ENCODE peak calls at places on chromosomes 4 and X, in six cellular contexts. F is A549, W is HepG2, U is GM12878, J is endothelial cell of umbilical vein, C is K562. S is an unnamed sample.

GRCh38 chr4:124202106-124202505 is 510.4 kb downstream of the ANKRD50 start:
- DNase-seq in F (no peak), W (no peak), U (no peak), J (no peak), C (no peak), S (no peak)

GRCh38 chr4:36274158-36274557 is 7.3 kb upstream of the DTHD1 start:
- DNase-seq in F (no peak), W (no peak), U (no peak), J (no peak), C (no peak), S (no peak)

GRCh38 chr4:173505924-173506779 is 23.9 kb downstream of the HAND2 start:
- DNase-seq in F (peak), W (peak), U (peak), J (peak), C (peak), S (peak)

GRCh38 chr4:139027771-139028170 is 12.2 kb downstream of the NOCT start:
- DNase-seq in F (no peak), W (no peak), U (no peak), J (peak), C (no peak), S (no peak)

GRCh38 chrX:150051096-150051495 is 112.8 kb upstream of the EOLA2 start:
- DNase-seq in F (no peak), W (no peak), U (no peak), J (no peak), C (no peak), S (no peak)

GRCh38 chrX:150533863-150534262 is 34.6 kb upstream of the MTM1 start:
- DNase-seq in F (no peak), W (no peak), U (no peak), J (no peak), C (peak), S (peak)

GRCh38 chr4:185020293-185020808 is 2.1 kb downstream of the HELT start:
- DNase-seq in F (no peak), W (no peak), U (no peak), J (no peak), C (no peak), S (no peak)

GRCh38 chr4:83054928-83055327 is 19.9 kb downstream of the COPS4 start:
- DNase-seq in F (no peak), W (no peak), U (no peak), J (peak), C (no peak), S (peak)

GRCh38 chrX:106927023-106927422 is 6.8 kb downstream of the CLDN2 start:
- DNase-seq in F (no peak), W (no peak), U (no peak), J (no peak), C (no peak), S (no peak)

GRCh38 chr4:16222957-16223527 is 3.2 kb downstream of the TAPT1 start:
- DNase-seq in F (no peak), W (peak), U (no peak), J (no peak), C (no peak), S (no peak)

GRCh38 chrX:45758319-45758718 is 557.6 kb upstream of the DIPK2B start:
- DNase-seq in F (no peak), W (no peak), U (peak), J (peak), C (no peak), S (peak)

GRCh38 chrX:50812995-50813842 is 775 bp downstream of the SHROOM4 start:
- DNase-seq in F (peak), W (no peak), U (no peak), J (peak), C (no peak), S (peak)

GRCh38 chr4:94507708-94508107 is 56.0 kb downstream of the PDLIM5 start:
- DNase-seq in F (no peak), W (peak), U (no peak), J (peak), C (peak), S (peak)

GRCh38 chr4:48268956-48269860 is at the start of gene TEC:
- DNase-seq in F (peak), W (no peak), U (no peak), J (peak), C (peak), S (peak)

GRCh38 chr4:87986508-87986907 is 11.0 kb downstream of the SPP1 start:
- DNase-seq in F (no peak), W (no peak), U (no peak), J (no peak), C (no peak), S (no peak)

GRCh38 chr4:101708640-101709039 is 81.9 kb upstream of the BANK1 start:
- DNase-seq in F (no peak), W (no peak), U (no peak), J (no peak), C (no peak), S (no peak)

GRCh38 chr4:182835006-182835740 is 82.0 kb downstream of the DCTD start:
- DNase-seq in F (no peak), W (no peak), U (no peak), J (no peak), C (no peak), S (no peak)

GRCh38 chr4:181597766-181598165 is 645.4 kb upstream of the TENM3 start:
- DNase-seq in F (no peak), W (no peak), U (no peak), J (no peak), C (no peak), S (no peak)

GRCh38 chrX:108712886-108713285 is 23.5 kb downstream of the IRS4 start:
- DNase-seq in F (no peak), W (peak), U (no peak), J (no peak), C (no peak), S (no peak)

GRCh38 chrX:40671126-40671525 is 23.8 kb upstream of the CXorf38 start:
- DNase-seq in F (no peak), W (no peak), U (no peak), J (no peak), C (no peak), S (no peak)

GRCh38 chr4:8837181-8837811 is 34.3 kb downstream of the HMX1 start:
- DNase-seq in F (no peak), W (no peak), U (no peak), J (no peak), C (no peak), S (no peak)

GRCh38 chr4:81738891-81739290 is 267.2 kb upstream of the RASGEF1B start:
- DNase-seq in F (no peak), W (no peak), U (no peak), J (no peak), C (no peak), S (no peak)

GRCh38 chr4:83569967-83570366 is 34.1 kb downstream of the GPAT3 start:
- DNase-seq in F (no peak), W (no peak), U (no peak), J (no peak), C (no peak), S (peak)

GRCh38 chr4:5037553-5038551 is 13.4 kb upstream of the STK32B start:
- DNase-seq in F (peak), W (peak), U (no peak), J (peak), C (peak), S (peak)

GRCh38 chr4:151675366-151676060 is 85.3 kb downstream of the GATB start:
- DNase-seq in F (no peak), W (no peak), U (no peak), J (no peak), C (no peak), S (no peak)

GRCh38 chrX:38717871-38718270 is 83.4 kb upstream of the MID1IP1 start:
- DNase-seq in F (peak), W (peak), U (no peak), J (peak), C (peak), S (peak)

GRCh38 chrX:49309401-49309981 is 6.0 kb downstream of the GAGE10 start:
- DNase-seq in F (no peak), W (no peak), U (no peak), J (peak), C (no peak), S (no peak)

GRCh38 chrX:47991263-47992092 is 12.3 kb downstream of the ZNF182 start:
- DNase-seq in F (no peak), W (no peak), U (no peak), J (no peak), C (no peak), S (peak)

GRCh38 chr4:113840850-113841249 is 79.3 kb upstream of the CAMK2D start:
- DNase-seq in F (no peak), W (no peak), U (no peak), J (no peak), C (no peak), S (no peak)

GRCh38 chr4:152106781-152107321 is 346.0 kb upstream of the GATB start:
- DNase-seq in F (no peak), W (no peak), U (no peak), J (no peak), C (no peak), S (no peak)

GRCh38 chr4:106707776-106708603 is 328.1 kb downstream of the DKK2 start:
- DNase-seq in F (no peak), W (no peak), U (no peak), J (peak), C (no peak), S (peak)

GRCh38 chr4:56626963-56627362 is 54.1 kb downstream of the HOPX start:
- DNase-seq in F (no peak), W (peak), U (no peak), J (peak), C (no peak), S (peak)

GRCh38 chr4:138438608-138439007 is 196.5 kb upstream of the SLC7A11 start:
- DNase-seq in F (no peak), W (no peak), U (no peak), J (no peak), C (peak), S (no peak)

GRCh38 chr4:31290836-31291235 is 570.7 kb downstream of the PCDH7 start:
- DNase-seq in F (no peak), W (no peak), U (peak), J (no peak), C (no peak), S (no peak)
- H3K4me3 ChIP-seq in F (no peak), W (no peak), U (peak), J (no peak), C (no peak), S (no peak)

DNA sequence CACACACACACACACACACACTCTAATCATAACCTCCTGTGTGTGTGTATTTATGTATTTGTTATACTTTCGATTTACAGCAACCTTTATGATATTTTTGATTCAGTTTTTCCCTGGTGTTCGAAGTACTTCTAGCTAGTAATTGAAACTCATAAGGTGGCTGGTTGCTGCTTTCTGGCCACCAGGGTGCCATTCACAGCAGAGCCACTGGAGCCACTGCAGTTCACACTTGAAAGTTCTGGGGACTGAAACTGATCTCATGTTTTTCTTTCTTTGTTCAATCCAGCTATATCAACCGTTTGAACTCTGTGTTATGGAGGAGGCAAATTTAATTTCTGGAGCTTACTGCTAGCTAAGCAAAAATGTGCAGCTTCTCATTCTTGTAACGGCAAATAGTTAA is 419.4 kb downstream of the ADGRL3 start:
- DNase-seq in F (peak), W (no peak), U (no peak), J (no peak), C (no peak), S (no peak)
- TF ChIP-seq MYC in F (no peak), W (no peak), U (no peak), J (no peak), C (no peak), S (no peak)

DNA sequence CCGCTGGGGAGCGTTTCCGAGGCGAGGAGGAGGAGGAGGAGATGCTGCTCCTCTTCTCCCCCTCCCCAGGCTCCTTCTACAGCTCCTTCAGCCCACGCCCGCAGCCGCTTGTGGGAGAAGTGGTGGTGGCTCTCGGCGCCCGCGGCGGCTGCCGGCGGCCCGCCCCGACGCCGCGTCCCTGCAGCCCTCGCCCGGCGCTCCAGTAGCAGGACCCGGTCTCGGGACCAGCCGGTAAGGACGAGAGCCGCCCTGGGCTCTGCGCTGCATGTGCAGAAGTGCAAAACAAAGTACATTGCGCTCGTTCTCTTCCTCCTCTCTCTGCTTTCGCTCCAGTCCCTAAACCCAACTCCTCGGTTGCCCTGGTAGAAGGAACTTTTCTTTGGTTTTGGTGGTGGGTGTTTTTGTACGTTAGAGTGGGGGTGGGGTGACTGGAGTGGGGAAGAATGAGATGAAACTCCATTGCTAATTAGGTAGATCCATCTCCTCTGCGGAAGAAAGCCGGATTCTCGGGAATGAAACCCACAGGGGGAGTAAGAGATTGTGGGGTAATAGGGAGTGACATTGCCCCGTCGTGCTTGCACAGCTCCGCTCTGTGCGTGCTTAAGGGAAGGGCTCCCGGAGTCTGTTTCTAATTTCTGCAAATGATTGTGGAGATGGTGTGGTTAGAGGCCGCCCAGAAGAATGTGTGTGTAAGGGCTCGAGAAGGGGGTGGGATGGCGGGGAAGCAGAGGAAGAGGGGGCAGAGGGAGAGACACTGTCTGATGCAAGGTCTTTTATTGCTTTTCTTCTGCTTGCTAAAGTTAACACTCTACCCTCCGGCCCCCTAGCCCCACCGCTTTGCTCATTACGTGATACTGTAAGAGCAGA is 677 bp downstream of the PTPN13 start:
- DNase-seq in F (peak), W (no peak), U (no peak), J (peak), C (peak), S (peak)
- TF ChIP-seq CTCF in F (no peak), W (no peak), U (peak), J (peak), C (no peak), S (no peak)

GRCh38 chr4:10034612-10035104 is 13.4 kb upstream of the SLC2A9 start:
- DNase-seq in F (no peak), W (no peak), U (no peak), J (no peak), C (no peak), S (no peak)

GRCh38 chr4:10031663-10032590 is 10.6 kb upstream of the SLC2A9 start:
- DNase-seq in F (no peak), W (no peak), U (no peak), J (no peak), C (no peak), S (no peak)

GRCh38 chr4:10032625-10033024 is 11.3 kb upstream of the SLC2A9 start:
- DNase-seq in F (no peak), W (peak), U (no peak), J (no peak), C (no peak), S (peak)

GRCh38 chr4:10034136-10034535 is 12.8 kb upstream of the SLC2A9 start:
- DNase-seq in F (no peak), W (no peak), U (no peak), J (no peak), C (no peak), S (no peak)

DNA sequence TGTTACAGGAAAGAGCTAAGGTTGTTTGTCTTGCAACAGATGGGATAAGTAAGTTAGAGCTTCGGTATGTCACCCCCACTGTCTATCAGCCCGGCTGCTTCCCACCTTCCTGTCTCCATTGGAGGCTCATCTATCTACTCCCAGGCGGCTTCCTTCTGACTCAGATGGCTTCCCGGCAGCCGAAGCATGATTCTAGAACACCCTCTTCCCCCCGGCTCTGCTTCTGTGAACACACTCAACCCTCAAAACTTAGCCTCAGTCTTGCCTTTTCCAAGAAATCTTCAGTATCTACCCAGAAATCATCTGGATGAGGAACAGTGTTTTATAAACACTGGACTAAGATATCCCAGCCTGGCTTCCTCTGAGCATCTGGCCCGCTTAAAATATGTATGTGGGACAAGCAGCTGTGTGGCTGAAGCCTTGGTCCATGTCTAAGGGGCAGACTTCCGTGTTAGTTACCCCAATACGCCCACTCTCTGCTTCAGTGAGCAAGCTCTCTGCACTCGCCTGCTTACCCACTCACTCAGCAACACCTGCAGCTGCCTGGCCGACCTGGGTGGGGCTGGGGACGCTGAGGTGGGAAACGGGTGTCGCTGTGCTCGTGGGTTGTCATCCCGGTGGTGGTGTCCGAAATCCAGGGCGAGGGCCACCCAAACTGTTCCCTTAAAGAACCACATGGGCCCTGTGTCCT is 12.0 kb upstream of the SLC2A9 start:
- DNase-seq in F (no peak), W (no peak), U (no peak), J (peak), C (peak), S (peak)
- H3K4me3 ChIP-seq in F (no peak), W (no peak), U (no peak), J (no peak), C (no peak), S (no peak)